ENCODE peak calls at places on chromosomes 2 and 18, in four cellular contexts. N is pancreas, E is AG09309, J is sigmoid colon. W is an unnamed sample.

GRCh38 chr2:161136696-161137324 is 23.4 kb upstream of the TANK start:
- DNase-seq in N (no peak), E (no peak), J (no peak), W (no peak)

GRCh38 chr2:27095745-27096651 is 9.4 kb downstream of the KHK start:
- DNase-seq in N (peak; percentile 83), E (no peak), J (no peak), W (no peak)

GRCh38 chr18:8625693-8626092 is 16.5 kb downstream of the RAB12 start:
- DNase-seq in N (no peak), E (no peak), J (no peak), W (no peak)

GRCh38 chr2:229268626-229269025 is 2.5 kb downstream of the PID1 start:
- DNase-seq in N (no peak), E (no peak), J (no peak), W (no peak)

GRCh38 chr2:186757009-186757408 is 63.1 kb downstream of the FAM171B start:
- DNase-seq in N (no peak), E (no peak), J (no peak), W (no peak)

GRCh38 chr2:67446504-67446911 is 49.4 kb downstream of the ETAA1 start:
- DNase-seq in N (no peak), E (no peak), J (no peak), W (no peak)

GRCh38 chr2:46377287-46377605 is 80.0 kb downstream of the EPAS1 start:
- DNase-seq in N (no peak), E (no peak), J (no peak), W (no peak)

GRCh38 chr2:17626986-17627385 is 86.5 kb downstream of the VSNL1 start:
- DNase-seq in N (no peak), E (no peak), J (no peak), W (no peak)

GRCh38 chr2:147449323-147450080 is 395.3 kb upstream of the ACVR2A start:
- DNase-seq in N (no peak), E (no peak), J (no peak), W (no peak)

GRCh38 chr18:50729986-50730385 is 89.8 kb downstream of the MRO start:
- DNase-seq in N (no peak), E (no peak), J (no peak), W (no peak)

GRCh38 chr18:59700535-59700967 is 3.3 kb upstream of the CCBE1 start:
- DNase-seq in N (no peak), E (no peak), J (no peak), W (no peak)

GRCh38 chr18:48842259-48843061 is 108.3 kb downstream of the SMAD7 start:
- DNase-seq in N (no peak), E (no peak), J (no peak), W (no peak)

GRCh38 chr18:48475635-48476549 is 62.9 kb upstream of the CTIF start:
- DNase-seq in N (no peak), E (peak; percentile 61), J (no peak), W (no peak)

GRCh38 chr2:162175720-162176119 is 23.7 kb upstream of the GCG start:
- DNase-seq in N (no peak), E (no peak), J (no peak), W (no peak)

GRCh38 chr18:286515-287310 is 18.9 kb upstream of the THOC1 start:
- DNase-seq in N (no peak), E (no peak), J (no peak), W (no peak)

GRCh38 chr2:211454684-211455083 is 898.3 kb downstream of the CPS1 start:
- DNase-seq in N (no peak), E (no peak), J (no peak), W (no peak)

DNA sequence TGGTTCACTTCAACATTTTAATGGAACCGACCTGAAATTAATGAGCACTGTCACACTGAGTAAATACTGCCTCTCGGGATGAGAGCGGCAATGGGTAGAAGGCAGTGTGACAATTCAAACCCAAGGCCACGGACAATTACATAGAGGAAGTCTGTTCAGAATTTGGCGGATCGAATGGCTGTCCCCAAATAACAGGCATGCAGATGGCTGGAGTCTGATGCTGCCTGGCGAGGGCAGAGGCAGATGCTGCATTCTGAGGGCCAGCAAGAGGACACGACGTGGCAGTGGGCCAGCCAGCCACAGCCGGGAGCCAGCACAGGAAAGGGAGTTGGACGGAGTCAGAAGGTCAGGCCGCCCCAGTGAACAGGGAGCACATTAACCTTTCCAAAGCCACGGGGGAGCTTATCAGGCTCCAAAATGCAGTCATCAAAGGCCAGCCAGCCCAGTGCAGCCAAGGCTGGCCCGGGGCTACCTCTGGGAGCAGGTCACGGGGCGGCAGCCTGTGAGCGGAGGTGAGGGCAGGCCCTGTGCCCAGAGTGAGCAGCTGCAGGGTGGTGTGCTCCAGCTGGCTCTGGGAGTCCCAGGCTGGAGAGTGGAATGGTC is 146.7 kb upstream of the REV1 start:
- DNase-seq in N (peak; percentile 71), E (no peak), J (peak; percentile 87), W (no peak)
- H3K4me3 ChIP-seq in N (no peak overlapping the region), E (no peak overlapping the region), J (no peak overlapping the region), W (no peak overlapping the region)

GRCh38 chr2:47346-48218 is 1.3 kb upstream of the FAM110C start:
- DNase-seq in N (no peak), E (no peak), J (no peak), W (no peak)

GRCh38 chr2:44748-45341 is 1.5 kb downstream of the FAM110C start:
- DNase-seq in N (peak; percentile 74), E (no peak), J (no peak), W (no peak)

GRCh38 chr2:46471-47345 is at the start of gene FAM110C:
- DNase-seq in N (peak; percentile 95), E (no peak), J (no peak), W (peak; percentile 89)

GRCh38 chr2:45342-46130 is 769 bp downstream of the FAM110C start:
- DNase-seq in N (peak; percentile 85), E (no peak), J (no peak), W (no peak)

GRCh38 chr2:46131-46470 is 204 bp downstream of the FAM110C start:
- DNase-seq in N (no peak), E (no peak), J (no peak), W (no peak)
- H3K4me3 ChIP-seq in N (peak overlapping the region; percentile 76), E (no peak overlapping the region), J (peak overlapping the region; percentile 52), W (peak overlapping the region; percentile 90)

GRCh38 chr2:201127570-201127969 is 11.6 kb downstream of the CFLAR start:
- DNase-seq in N (no peak), E (peak; percentile 65), J (no peak), W (no peak)
- H3K4me3 ChIP-seq in N (no peak overlapping the region), E (peak overlapping the region; percentile 1), J (peak overlapping the region; percentile 4), W (peak overlapping the region; percentile 62)

DNA sequence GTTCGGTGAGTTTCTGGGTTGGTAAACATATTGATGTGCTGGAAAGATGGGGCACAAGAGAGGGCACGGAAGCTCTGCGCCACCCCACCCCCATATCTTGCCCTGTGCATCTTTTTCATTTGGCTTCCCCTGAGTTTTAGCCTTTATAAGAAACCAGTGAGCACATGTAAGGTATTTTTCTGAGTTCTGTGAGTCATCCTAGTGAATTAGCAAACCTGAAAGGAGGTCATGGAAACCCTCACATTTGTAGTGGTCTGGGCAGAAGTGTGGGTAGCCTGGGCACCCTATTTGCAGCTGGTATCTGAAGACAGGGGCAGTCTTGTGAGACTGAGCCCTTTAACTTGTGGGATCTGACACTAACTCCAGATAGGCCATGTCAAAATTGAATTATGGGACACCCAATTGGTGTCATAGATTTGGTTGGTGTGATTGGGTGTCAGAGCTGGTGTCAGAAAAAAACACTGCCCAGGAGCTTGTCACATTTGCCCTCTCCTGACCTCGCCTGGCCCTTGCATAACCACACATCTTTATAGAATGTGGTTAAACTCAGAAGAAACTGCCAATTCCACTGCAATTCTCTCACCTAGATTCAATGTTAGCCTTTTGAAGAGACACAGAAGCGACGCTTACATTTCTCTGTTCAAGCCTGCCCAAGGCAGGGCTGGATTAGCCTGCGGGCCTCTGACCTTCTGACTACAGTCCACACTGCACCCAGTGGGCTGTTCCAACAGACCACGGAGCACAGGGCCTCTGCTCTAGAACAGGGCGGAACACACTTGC is 12.0 kb upstream of the GALM start:
- DNase-seq in N (no peak), E (no peak), J (no peak), W (no peak)
- H3K4me3 ChIP-seq in N (no peak overlapping the region), E (no peak overlapping the region), J (no peak overlapping the region), W (no peak overlapping the region)

GRCh38 chr18:37564796-37565137 is 831 bp downstream of the CELF4 start:
- DNase-seq in N (no peak), E (no peak), J (peak; percentile 70), W (no peak)
- H3K4me3 ChIP-seq in N (no peak overlapping the region), E (no peak overlapping the region), J (peak overlapping the region; percentile 53), W (peak overlapping the region; percentile 88)

DNA sequence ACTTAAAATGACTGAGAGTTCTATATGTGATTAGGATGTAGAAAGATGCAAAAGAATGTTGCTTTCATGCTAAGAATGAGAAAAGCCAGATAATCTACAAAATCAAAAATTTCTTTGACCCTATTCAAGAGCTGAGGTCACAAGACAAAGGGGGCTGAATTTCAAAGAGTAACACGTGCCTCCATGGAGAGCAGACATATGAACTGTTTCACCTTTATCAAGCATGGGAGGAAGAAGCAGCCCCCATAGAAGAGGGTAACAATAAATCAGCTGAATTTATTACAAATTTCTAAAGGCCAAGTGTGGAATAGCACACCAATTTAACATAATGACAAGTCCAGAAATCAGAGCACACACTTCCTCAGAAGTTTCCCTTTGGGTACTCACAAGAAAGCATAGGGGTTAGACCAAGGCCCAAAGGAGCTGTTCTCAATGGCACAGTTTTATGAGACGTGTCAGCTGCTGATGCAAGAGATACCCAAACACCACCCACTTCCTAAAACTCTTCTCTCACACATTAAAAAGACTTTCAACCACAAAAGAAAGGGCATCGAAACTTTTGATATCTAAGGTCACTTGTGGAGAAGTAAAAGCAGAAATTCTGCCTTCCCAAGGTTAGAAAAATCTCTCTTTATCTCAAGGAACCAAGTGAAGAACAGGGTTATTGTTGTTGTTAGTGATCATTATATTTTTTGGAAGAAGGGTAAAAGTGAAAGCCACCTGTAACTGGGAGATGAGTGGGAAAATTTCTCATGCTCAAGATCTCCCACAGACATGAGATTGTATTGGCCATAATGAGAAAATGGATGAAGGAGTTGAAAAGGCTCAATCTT is 950.1 kb downstream of the TRIB2 start:
- DNase-seq in N (no peak), E (no peak), J (no peak), W (no peak)
- H3K4me3 ChIP-seq in N (no peak overlapping the region), E (no peak overlapping the region), J (no peak overlapping the region), W (no peak overlapping the region)

DNA sequence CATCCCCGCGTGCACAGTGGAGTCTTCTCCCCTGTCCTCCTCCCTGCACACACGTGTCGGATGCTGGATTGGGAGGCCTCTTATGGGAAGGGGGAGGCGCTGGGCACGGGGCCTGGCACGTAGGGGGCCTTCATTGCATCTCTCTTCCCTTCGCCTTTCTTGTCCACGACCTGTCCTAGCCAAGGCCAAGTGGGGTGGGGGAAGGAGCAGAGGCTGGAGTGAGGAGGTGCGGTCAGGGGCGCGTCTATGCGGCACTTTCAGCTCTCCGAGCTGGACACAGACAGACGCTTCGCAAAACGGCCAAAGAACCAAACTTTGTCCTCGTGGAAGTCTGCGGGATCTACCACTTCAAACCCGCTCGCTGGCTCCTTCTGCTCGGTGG is 13.4 kb downstream of the ALPG start:
- DNase-seq in N (peak; percentile 60), E (no peak), J (peak; percentile 25), W (no peak)
- H3K4me3 ChIP-seq in N (no peak overlapping the region), E (no peak overlapping the region), J (no peak overlapping the region), W (peak overlapping the region; percentile 41)

W was measured in coronary artery.